ENCODE peak calls at places on chromosomes 3 and 15, in four cellular contexts. H is chondrocyte; E is AG04450; N is activated CD4-positive, alpha-beta T cell treated with anti-CD3 and anti-CD28 coated beads, Interleukin-2, amount 50 U/mL, for 1 hour. G is an unnamed sample.

GRCh38 chr15:66253643-66254363 is at the start of gene MEGF11:
- DNase-seq in E (no peak), H (no peak), N (no peak), G (no peak)

GRCh38 chr3:114144909-114145688 is 33.8 kb downstream of the DRD3 start:
- DNase-seq in N (no peak), H (no peak), E (peak; percentile 68), G (no peak)

GRCh38 chr15:83046558-83047127 is 20.4 kb downstream of the BTBD1 start:
- DNase-seq in E (no peak), H (no peak), N (no peak), G (no peak)

GRCh38 chr3:126342991-126343661 is 14.1 kb downstream of the KLF15 start:
- DNase-seq in E (no peak), N (no peak), H (peak; percentile 75), G (no peak)

GRCh38 chr3:39208463-39209055 is 16.2 kb upstream of the XIRP1 start:
- DNase-seq in N (peak; percentile 25), H (no peak), E (peak; percentile 15), G (no peak)

GRCh38 chr3:186166036-186166435 is 57.1 kb upstream of the ETV5 start:
- DNase-seq in H (no peak), E (no peak), N (no peak), G (no peak)

GRCh38 chr3:78644847-78645246 is 1123.0 kb downstream of the ROBO1 start:
- DNase-seq in H (no peak), E (no peak), N (no peak), G (no peak)

GRCh38 chr3:129289201-129289921 is 10.7 kb downstream of the HMCES start:
- DNase-seq in E (no peak), N (no peak), H (no peak), G (no peak)

GRCh38 chr3:120092444-120092843 is 1.8 kb downstream of the GSK3B start:
- DNase-seq in N (no peak), H (no peak), E (no peak), G (no peak)

GRCh38 chr3:157087398-157088132 is 72.4 kb downstream of the CCNL1 start:
- DNase-seq in E (no peak), H (no peak), N (no peak), G (no peak)

GRCh38 chr15:56653787-56654186 is 79.5 kb downstream of the ZNF280D start:
- DNase-seq in N (no peak), E (no peak), H (no peak), G (no peak)

GRCh38 chr3:176739169-176739568 is 458.1 kb downstream of the TBL1XR1 start:
- DNase-seq in H (no peak), E (no peak), N (no peak), G (no peak)

GRCh38 chr15:74541494-74542191 is 623 bp downstream of the ARID3B start:
- DNase-seq in N (peak; percentile 57), H (no peak), E (no peak), G (peak; percentile 72)

GRCh38 chr15:64813075-64813474 is 12.4 kb downstream of the PIF1 start:
- DNase-seq in N (no peak), H (no peak), E (no peak), G (no peak)

GRCh38 chr3:181176610-181177009 is 187.1 kb upstream of the DNAJC19 start:
- DNase-seq in E (peak; percentile 4), H (no peak), N (peak; percentile 24), G (no peak)

GRCh38 chr3:16841906-16842709 is 42.6 kb upstream of the PLCL2 start:
- DNase-seq in N (peak; percentile 68), H (no peak), E (no peak), G (peak; percentile 71)

GRCh38 chr3:134605506-134605905 is 45.3 kb downstream of the KY start:
- DNase-seq in N (no peak), H (no peak), E (no peak), G (no peak)

GRCh38 chr3:79618883-79619282 is 148.9 kb downstream of the ROBO1 start:
- DNase-seq in E (no peak), N (no peak), H (no peak), G (no peak)

GRCh38 chr15:78928616-78929093 is 16.2 kb downstream of the CTSH start:
- DNase-seq in N (no peak), H (no peak), E (no peak), G (no peak)

GRCh38 chr3:186476044-186476468 is 68.1 kb downstream of the CRYGS start:
- DNase-seq in E (no peak), N (no peak), H (no peak), G (no peak)

GRCh38 chr15:64426845-64427465 is 33.4 kb upstream of the ZNF609 start:
- DNase-seq in E (peak; percentile 13), N (no peak), H (no peak), G (no peak)

GRCh38 chr3:184149123-184149522 is 6.1 kb upstream of the DVL3 start:
- DNase-seq in H (no peak), E (no peak), N (no peak), G (no peak)

GRCh38 chr3:39000008-39000450 is 51.7 kb downstream of the SCN11A start:
- DNase-seq in H (no peak), E (peak; percentile 21), N (no peak), G (no peak)

GRCh38 chr3:133821767-133822638 is 16.4 kb downstream of the SRPRB start:
- DNase-seq in E (peak; percentile 33), H (no peak), N (no peak), G (no peak)

GRCh38 chr3:138340511-138340910 is 7.9 kb upstream of the MRAS start:
- DNase-seq in N (no peak), H (no peak), E (no peak), G (no peak)

GRCh38 chr3:13045904-13046568 is 27.2 kb downstream of the IQSEC1 start:
- DNase-seq in H (no peak), N (no peak), E (no peak), G (no peak)

G was measured in activated T-helper 2 cell treated with anti-CD3 and anti-CD28 coated beads, Interferon-gamma antibody, Interleukin-2, Interleukin-4, amounts not matched to agents 10 μg/mL and 5 μg/mL and 100 μg/mL, durations not matched to agents 14 hours and 24 hours and 36 hours.